ENCODE peak calls at places on chromosomes 7 and 10, in four cellular contexts. J is GM23248, B is HCT116, F is IMR-90. A is an unnamed sample.

GRCh38 chr7:105808703-105809590 is 67.5 kb downstream of the ATXN7L1 start:
- DNase-seq in J (peak; percentile 85), B (no peak), F (peak; percentile 85), A (peak; percentile 55)

GRCh38 chr7:137591444-137591843 is 247.9 kb upstream of the PTN start:
- DNase-seq in J (peak; percentile 82), B (no peak), F (peak; percentile 84), A (peak; percentile 81)

GRCh38 chr7:75985518-75986146 is 8.8 kb downstream of the TMEM120A start:
- DNase-seq in J (no peak), B (no peak), F (no peak), A (no peak)

GRCh38 chr7:155457544-155458316 is at the start of gene EN2:
- DNase-seq in J (peak; percentile 35), B (no peak), F (no peak), A (no peak)

GRCh38 chr10:18297659-18298058 is 157.4 kb downstream of the CACNB2 start:
- DNase-seq in J (no peak), B (no peak), F (no peak), A (no peak)

GRCh38 chr7:143239822-143240221 is 18.0 kb downstream of the TAS2R40 start:
- DNase-seq in J (peak; percentile 76), B (no peak), F (peak; percentile 19), A (peak; percentile 11)

GRCh38 chr10:4851846-4852245 is 25.8 kb downstream of the AKR1E2 start:
- DNase-seq in J (no peak), B (no peak), F (no peak), A (no peak)

GRCh38 chr10:73261362-73261995 is 9.0 kb upstream of the MRPS16 start:
- DNase-seq in J (no peak), B (no peak), F (no peak), A (no peak)

GRCh38 chr10:117519366-117519765 is 23.2 kb upstream of the EMX2 start:
- DNase-seq in J (no peak), B (no peak), F (no peak), A (no peak)

GRCh38 chr10:34721201-34721840 is 93.8 kb downstream of the PARD3 start:
- DNase-seq in J (peak; percentile 71), B (no peak), F (peak; percentile 68), A (peak; percentile 80)

GRCh38 chr7:79434098-79434497 is 19.4 kb downstream of the MAGI2 start:
- DNase-seq in J (peak; percentile 92), B (no peak), F (peak; percentile 90), A (peak; percentile 68)

GRCh38 chr7:30134011-30134410 is 775 bp upstream of the MTURN start:
- DNase-seq in J (no peak), B (no peak), F (no peak), A (no peak)

GRCh38 chr10:101305241-101306230 is 48.4 kb upstream of the BTRC start:
- DNase-seq in J (no peak), B (no peak), F (no peak), A (no peak)

GRCh38 chr10:51007781-51008180 is 66.5 kb upstream of the PRKG1 start:
- DNase-seq in J (peak; percentile 90), B (no peak), F (peak; percentile 75), A (peak; percentile 60)

GRCh38 chr10:76009531-76009930 is 578.1 kb downstream of the LRMDA start:
- DNase-seq in J (no peak), B (no peak), F (no peak), A (no peak)

GRCh38 chr10:126919426-126919825 is 14.2 kb downstream of the DOCK1 start:
- DNase-seq in J (no peak), B (no peak), F (no peak), A (no peak)

GRCh38 chr7:2821842-2822507 is 22.1 kb downstream of the GNA12 start:
- DNase-seq in J (peak; percentile 91), B (no peak), F (peak; percentile 91), A (peak; percentile 88)

GRCh38 chr7:8278183-8278582 is 16.2 kb upstream of the ICA1 start:
- DNase-seq in J (no peak), B (no peak), F (no peak), A (no peak)
- H2AFZ ChIP-seq in J (no peak overlapping the region), B (no peak overlapping the region), F (no peak overlapping the region), A (no peak overlapping the region)

GRCh38 chr10:13789448-13789829 is 202.7 kb downstream of the PRPF18 start:
- DNase-seq in J (no peak), B (no peak), F (no peak), A (no peak)
- H2AFZ ChIP-seq in J (peak overlapping the region; percentile 25), B (no peak overlapping the region), F (no peak overlapping the region), A (no peak overlapping the region)

DNA sequence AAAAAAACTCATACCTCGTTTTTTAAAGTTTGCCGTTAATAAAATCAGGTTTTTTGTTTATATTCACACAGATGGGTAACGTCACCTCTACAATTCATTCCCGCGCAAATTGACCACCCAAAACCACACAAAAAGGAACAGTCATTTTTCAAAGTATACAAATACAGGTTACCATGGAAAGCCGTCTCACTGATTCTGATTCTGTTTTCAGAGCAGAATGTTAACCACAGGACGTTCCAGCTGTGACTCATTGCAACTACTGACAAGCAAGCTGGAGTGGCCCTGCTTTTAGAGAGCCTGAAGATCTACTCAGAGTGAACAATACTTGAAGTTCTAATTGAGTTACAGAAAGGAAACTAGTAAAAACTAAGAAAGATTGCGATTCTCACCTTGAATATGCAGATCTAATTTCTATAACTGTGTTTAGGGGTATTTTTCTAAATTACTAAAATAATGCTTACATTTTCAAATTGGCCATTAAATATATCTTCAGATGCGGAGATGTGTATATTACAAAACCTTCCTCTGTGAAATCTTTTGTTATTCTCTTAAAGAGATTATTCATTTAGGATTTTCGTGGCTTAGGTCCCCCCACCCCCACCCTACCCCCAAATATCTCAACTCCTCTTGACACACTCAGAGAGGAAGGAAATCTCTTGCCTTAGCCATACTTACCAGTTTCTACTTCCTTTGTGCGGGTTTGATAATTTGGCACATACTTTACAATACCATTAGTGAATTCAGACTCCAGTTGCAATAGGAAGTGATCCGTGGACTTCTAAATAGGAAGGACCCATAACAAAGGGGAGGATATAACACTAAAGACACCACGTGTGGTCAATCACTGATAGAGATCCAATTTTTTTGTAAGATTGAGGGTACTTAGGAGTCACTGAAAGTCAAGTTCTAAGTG is 106.0 kb downstream of the CUBN start:
- DNase-seq in J (peak; percentile 100), B (peak; percentile 82), F (peak; percentile 99), A (peak; percentile 99)
- H2AFZ ChIP-seq in J (no peak overlapping the region), B (peak overlapping the region; percentile 47), F (no peak overlapping the region), A (no peak overlapping the region)

DNA sequence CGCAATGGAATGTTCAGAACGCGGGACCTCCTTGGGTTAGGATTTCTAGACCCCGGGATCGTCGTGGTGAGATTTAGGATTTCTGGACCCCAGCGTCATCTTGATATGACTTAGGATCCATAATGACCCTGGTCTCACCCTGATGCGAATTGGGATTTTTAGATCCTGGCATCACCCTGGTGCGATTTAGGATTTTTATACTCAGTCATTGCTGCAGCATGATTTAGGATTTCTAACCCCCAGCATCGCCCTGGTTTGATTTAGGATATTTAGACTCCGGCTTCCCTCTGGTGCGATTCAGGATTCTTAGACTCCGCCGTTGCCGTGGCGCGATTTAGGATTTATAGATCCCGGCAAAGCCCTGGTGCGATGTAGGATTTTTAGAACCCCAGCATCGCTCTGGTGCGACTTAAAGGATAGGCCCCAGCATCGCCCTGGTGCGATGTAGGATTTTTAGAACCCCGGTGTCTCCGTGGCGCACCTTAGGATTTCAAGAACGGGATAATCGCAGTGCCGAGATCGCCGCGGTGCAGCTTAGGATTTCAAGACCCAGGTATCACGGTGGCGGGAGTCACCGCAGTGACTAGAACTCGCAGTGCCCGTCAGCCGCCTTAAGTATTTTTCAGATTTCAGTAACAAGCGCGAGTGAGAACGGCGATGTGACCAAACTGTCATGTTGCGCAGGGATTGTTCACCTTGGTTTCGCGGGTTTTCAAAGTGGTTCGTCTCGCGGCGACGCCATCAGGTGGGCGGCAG is 812 bp downstream of the MEST start:
- DNase-seq in J (peak; percentile 38), B (no peak), F (no peak), A (peak; percentile 21)
- H2AFZ ChIP-seq in J (peak overlapping the region; percentile 71), B (no peak overlapping the region), F (peak overlapping the region; percentile 86), A (no peak overlapping the region)

GRCh38 chr7:150481207-150481920 is 30.9 kb downstream of the GIMAP8 start:
- DNase-seq in J (no peak), B (no peak), F (no peak), A (no peak)
- H2AFZ ChIP-seq in J (no peak overlapping the region), B (no peak overlapping the region), F (no peak overlapping the region), A (no peak overlapping the region)

DNA sequence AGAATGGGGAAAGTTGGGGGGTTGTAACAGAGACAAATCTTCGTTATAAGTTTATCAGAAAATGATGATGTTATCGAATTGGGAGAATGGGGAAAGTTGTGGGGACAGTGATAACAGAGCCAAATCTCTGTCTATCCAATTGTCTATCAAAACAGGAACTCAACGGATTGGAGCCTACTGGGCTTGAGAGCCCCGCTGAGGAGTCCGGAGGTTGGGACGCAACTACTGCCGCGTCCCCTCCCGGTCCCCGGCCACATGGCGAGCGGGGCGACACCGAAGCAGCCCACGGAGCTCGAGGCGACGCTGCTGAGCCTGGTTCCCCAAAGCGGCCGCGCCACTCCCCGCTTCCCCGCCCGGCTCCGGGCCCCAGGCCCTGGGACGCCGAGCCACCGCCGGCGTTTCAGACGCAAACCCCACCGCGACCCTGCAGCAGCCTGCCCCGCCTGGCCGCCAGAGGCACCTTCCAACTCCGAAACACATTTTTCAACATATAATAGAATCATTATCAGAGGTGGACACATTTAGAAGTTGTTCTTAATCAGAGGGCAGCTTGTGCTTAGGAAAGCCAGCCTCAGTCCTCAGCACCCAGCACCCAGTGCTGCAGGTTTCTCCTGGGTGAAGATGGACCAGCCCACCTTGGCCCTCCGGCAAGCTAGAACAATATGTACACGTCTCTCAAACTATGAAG is 13.8 kb upstream of the RALA start:
- DNase-seq in J (peak; percentile 49), B (no peak), F (no peak), A (no peak)
- H2AFZ ChIP-seq in J (peak overlapping the region; percentile 85), B (no peak overlapping the region), F (peak overlapping the region; percentile 94), A (peak overlapping the region; percentile 62)

GRCh38 chr7:101362334-101363195 is at the start of gene COL26A1:
- DNase-seq in J (peak; percentile 61), B (no peak), F (no peak), A (peak; percentile 35)

GRCh38 chr7:101367676-101368075 is 5.0 kb downstream of the COL26A1 start:
- DNase-seq in J (no peak), B (no peak), F (no peak), A (no peak)

GRCh38 chr7:101365956-101366355 is 3.3 kb downstream of the COL26A1 start:
- DNase-seq in J (no peak), B (no peak), F (no peak), A (no peak)

GRCh38 chr7:101363734-101364374 is 1.2 kb downstream of the COL26A1 start:
- DNase-seq in J (peak; percentile 78), B (peak; percentile 15), F (peak; percentile 40), A (peak; percentile 55)

DNA sequence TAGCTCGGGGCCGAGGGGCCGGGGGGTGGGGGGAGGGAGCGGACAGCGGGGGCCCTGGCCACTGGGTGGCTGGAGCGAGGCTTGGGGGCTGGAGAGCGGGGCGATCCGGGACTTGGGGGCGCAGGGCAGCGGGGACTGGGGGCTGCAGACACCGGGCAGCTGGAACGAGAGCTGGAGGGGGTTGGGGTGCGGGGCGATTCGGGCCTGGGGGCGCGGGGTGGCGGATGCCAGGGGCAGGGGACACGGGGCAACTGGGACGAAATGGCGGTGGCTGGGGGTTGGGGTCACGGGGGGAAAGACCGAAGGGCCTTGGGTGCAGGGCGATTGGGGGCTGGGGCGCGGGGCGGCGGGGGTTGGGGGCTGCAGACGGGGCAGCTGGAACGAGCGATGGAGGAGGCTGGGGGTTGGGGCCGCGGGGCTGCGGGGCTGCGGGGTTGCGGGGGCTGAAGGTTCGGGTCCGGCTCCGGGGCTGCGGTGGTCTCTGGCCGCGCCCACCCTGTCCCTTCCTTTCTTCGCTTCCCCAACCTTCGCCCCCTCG is 590 bp downstream of the COL26A1 start:
- DNase-seq in J (no peak), B (no peak), F (no peak), A (no peak)
- H2AFZ ChIP-seq in J (peak overlapping the region; percentile 78), B (no peak overlapping the region), F (peak overlapping the region; percentile 89), A (peak overlapping the region; percentile 18)

A was measured in mesenchymal stem cell.